ENCODE peak calls at places on chromosomes 4 and X, in seven cellular contexts. P, B, M, Y, F, T and Z are unnamed samples.

GRCh38 chr4:2285665-2286381 is 23.9 kb upstream of the MXD4 start:
- DNase-seq in P (no peak), B (peak; percentile 9), M (peak; percentile 39), Y (peak; percentile 47), F (no peak), T (no peak), Z (no peak)

GRCh38 chr4:47930971-47931804 is 16.8 kb upstream of the NFXL1 start:
- DNase-seq in P (no peak), B (no peak), M (no peak), Y (no peak), F (peak; percentile 55), T (peak; percentile 64), Z (no peak)

GRCh38 chr4:184250795-184251679 is 33.4 kb upstream of the ENPP6 start:
- DNase-seq in P (peak; percentile 71), B (no peak), M (no peak), Y (no peak), F (peak; percentile 81), T (peak; percentile 63), Z (peak; percentile 27)

GRCh38 chr4:129254526-129254925 is 158.6 kb downstream of the C4orf33 start:
- DNase-seq in P (no peak), B (no peak), M (no peak), Y (no peak), F (no peak), T (peak; percentile 60), Z (no peak)

GRCh38 chr4:184884863-184885262 is 59.1 kb upstream of the ACSL1 start:
- DNase-seq in P (peak; percentile 82), B (no peak), M (no peak), Y (no peak), F (no peak), T (no peak), Z (no peak)

GRCh38 chrX:9865804-9866471 is 79.7 kb downstream of the SHROOM2 start:
- DNase-seq in P (no peak), B (no peak), M (no peak), Y (no peak), F (peak; percentile 28), T (no peak), Z (no peak)

GRCh38 chrX:120874678-120875557 is 748 bp downstream of the CT47B1 start:
- DNase-seq in P (no peak), B (no peak), M (no peak), Y (no peak), F (no peak), T (no peak), Z (no peak)

GRCh38 chr4:168710353-168710946 is 213.6 kb downstream of the PALLD start:
- DNase-seq in P (peak; percentile 18), B (peak; percentile 60), M (no peak), Y (peak; percentile 60), F (peak; percentile 69), T (peak; percentile 89), Z (no peak)

GRCh38 chr4:91288702-91289311 is 1015.0 kb upstream of the GRID2 start:
- DNase-seq in P (no peak), B (no peak), M (no peak), Y (no peak), F (no peak), T (no peak), Z (no peak)

GRCh38 chrX:39922497-39922896 is 175.3 kb downstream of the BCOR start:
- DNase-seq in P (no peak), B (no peak), M (no peak), Y (no peak), F (no peak), T (no peak), Z (no peak)

GRCh38 chr4:3225946-3226345 is 23.0 kb upstream of the MSANTD1 start:
- DNase-seq in P (no peak), B (no peak), M (peak; percentile 65), Y (peak; percentile 47), F (no peak), T (peak; percentile 16), Z (no peak)

GRCh38 chrX:56798866-56799864 is 70.1 kb downstream of the NBDY start:
- DNase-seq in P (peak; percentile 10), B (no peak), M (no peak), Y (no peak), F (no peak), T (no peak), Z (peak; percentile 35)

GRCh38 chr4:154711522-154711921 is 32.3 kb upstream of the LRAT start:
- DNase-seq in P (no peak), B (no peak), M (no peak), Y (no peak), F (no peak), T (no peak), Z (no peak)

GRCh38 chrX:40883021-40883619 is 147.8 kb upstream of the MED14 start:
- DNase-seq in P (no peak), B (no peak), M (no peak), Y (no peak), F (no peak), T (no peak), Z (no peak)

GRCh38 chr4:7867701-7868429 is 71.8 kb downstream of the AFAP1 start:
- DNase-seq in P (no peak), B (no peak), M (no peak), Y (no peak), F (peak; percentile 66), T (no peak), Z (no peak)

GRCh38 chr4:136900706-136901105 is 631.6 kb downstream of the PCDH18 start:
- DNase-seq in P (no peak), B (no peak), M (no peak), Y (no peak), F (no peak), T (peak; percentile 13), Z (no peak)

GRCh38 chrX:129968968-129969367 is 13.5 kb upstream of the BCORL1 start:
- DNase-seq in P (no peak), B (no peak), M (no peak), Y (no peak), F (no peak), T (no peak), Z (no peak)

GRCh38 chr4:152380919-152381318 is 155.0 kb downstream of the FBXW7 start:
- DNase-seq in P (no peak), B (no peak), M (no peak), Y (no peak), F (no peak), T (no peak), Z (no peak)

GRCh38 chr4:75985116-75985515 is 5.6 kb downstream of the SDAD1 start:
- DNase-seq in P (no peak), B (no peak), M (no peak), Y (no peak), F (peak; percentile 96), T (peak; percentile 69), Z (no peak)

GRCh38 chrX:87098477-87098876 is 419.1 kb upstream of the KLHL4 start:
- DNase-seq in P (no peak), B (no peak), M (no peak), Y (no peak), F (no peak), T (no peak), Z (no peak)

GRCh38 chrX:153726286-153727107 is 1.8 kb downstream of the ABCD1 start:
- DNase-seq in P (peak; percentile 75), B (peak; percentile 64), M (peak; percentile 83), Y (peak; percentile 84), F (peak; percentile 73), T (peak; percentile 53), Z (no peak)
- H3K9me3 ChIP-seq in P (no peaks in the 10 kb centered on the region), B (peaks cover 1% of the 10 kb centered on the region), M (no peaks in the 10 kb centered on the region), Y (no peaks in the 10 kb centered on the region), F (no peaks in the 10 kb centered on the region), T (no peaks in the 10 kb centered on the region), Z (no peaks in the 10 kb centered on the region)

GRCh38 chrX:136767104-136767941 is 13.4 kb downstream of the ARHGEF6 start:
- DNase-seq in P (peak; percentile 1), B (peak; percentile 64), M (peak; percentile 79), Y (peak; percentile 84), F (peak; percentile 75), T (peak; percentile 60), Z (peak; percentile 32)

GRCh38 chrX:136766785-136767103 is 14.0 kb downstream of the ARHGEF6 start:
- DNase-seq in P (no peak), B (no peak), M (no peak), Y (peak; percentile 50), F (peak; percentile 23), T (no peak), Z (no peak)

GRCh38 chrX:136764206-136764605 is 16.5 kb downstream of the ARHGEF6 start:
- DNase-seq in P (no peak), B (no peak), M (no peak), Y (no peak), F (no peak), T (no peak), Z (no peak)

GRCh38 chrX:136765957-136766356 is 14.8 kb downstream of the ARHGEF6 start:
- DNase-seq in P (no peak), B (no peak), M (no peak), Y (no peak), F (peak; percentile 33), T (no peak), Z (no peak)

GRCh38 chrX:136768469-136769084 is 12.2 kb downstream of the ARHGEF6 start:
- DNase-seq in P (no peak), B (peak; percentile 77), M (peak; percentile 48), Y (peak; percentile 72), F (peak; percentile 93), T (peak; percentile 92), Z (no peak)
- H3K27ac ChIP-seq in P (no peak overlapping the region), B (peak overlapping the region; percentile 96), M (peak overlapping the region; percentile 85), Y (peak overlapping the region; percentile 6), F (peak overlapping the region; percentile 80), T (peak overlapping the region; percentile 61), Z (peak overlapping the region; percentile 66)

GRCh38 chr4:87913871-87914270 is 61.6 kb upstream of the SPP1 start:
- DNase-seq in P (no peak), B (no peak), M (no peak), Y (no peak), F (peak; percentile 18), T (peak; percentile 49), Z (no peak)

GRCh38 chr4:87908341-87908740 is 67.2 kb upstream of the SPP1 start:
- DNase-seq in P (no peak), B (no peak), M (no peak), Y (no peak), F (no peak), T (no peak), Z (no peak)

GRCh38 chr4:87912164-87913004 is 63.1 kb upstream of the SPP1 start:
- DNase-seq in P (peak; percentile 29), B (no peak), M (no peak), Y (no peak), F (no peak), T (no peak), Z (no peak)

GRCh38 chr4:87910795-87911194 is 64.7 kb upstream of the SPP1 start:
- DNase-seq in P (peak; percentile 47), B (no peak), M (no peak), Y (no peak), F (no peak), T (no peak), Z (no peak)

DNA sequence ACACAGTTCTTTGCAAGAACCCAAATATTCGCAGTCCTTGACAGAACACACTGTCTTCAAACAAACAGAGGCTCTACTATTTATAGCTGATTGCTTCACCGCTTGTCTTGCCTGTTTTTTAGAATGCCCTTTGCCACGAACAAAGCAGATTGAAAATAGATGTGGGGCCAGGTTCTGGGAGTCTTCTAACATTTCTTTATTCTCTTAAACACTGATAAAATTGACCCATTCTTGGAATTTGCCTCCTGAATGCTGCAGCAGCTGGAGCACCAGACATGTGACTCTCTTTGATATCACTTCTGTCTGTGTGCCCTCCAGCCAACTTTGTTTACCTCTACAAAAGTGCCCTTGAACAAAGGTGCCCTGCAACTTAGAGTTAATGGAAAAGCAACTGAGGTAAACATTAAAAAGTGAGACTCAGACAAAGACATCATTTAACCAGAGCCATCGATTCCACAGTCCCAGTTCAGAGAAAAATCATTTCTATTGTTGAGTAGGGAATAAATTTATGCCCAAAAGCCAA is 64.2 kb upstream of the SPP1 start:
- DNase-seq in P (peak; percentile 96), B (no peak), M (no peak), Y (no peak), F (no peak), T (peak; percentile 37), Z (no peak)
- H3K4me1 ChIP-seq in P (peaks cover 78% of the 10 kb centered on the region), B (peaks cover 12% of the 10 kb centered on the region), M (peaks cover 9% of the 10 kb centered on the region), Y (peaks cover 2% of the 10 kb centered on the region), F (no peaks in the 10 kb centered on the region), T (no peaks in the 10 kb centered on the region), Z (no peaks in the 10 kb centered on the region)

GRCh38 chr4:177006331-177006730 is 213.6 kb upstream of the VEGFC start:
- DNase-seq in P (no peak), B (no peak), M (no peak), Y (no peak), F (no peak), T (no peak), Z (no peak)
- H3K9me3 ChIP-seq in P (no peaks in the 10 kb centered on the region), B (no peaks in the 10 kb centered on the region), M (no peaks in the 10 kb centered on the region), Y (no peaks in the 10 kb centered on the region), F (no peaks in the 10 kb centered on the region), T (no peaks in the 10 kb centered on the region), Z (no peaks in the 10 kb centered on the region)